ENCODE peak calls at places on chromosomes 1 and 21, in ten cellular contexts. One of them, this sample, is unnamed.
A peak's percentile ranks its signal among the peaks of the same experiment; 100 is the strongest.

GRCh38 chr21:44337941-44338895 is 972 bp downstream of the CFAP410 start:
- DNase-seq in Peyer's patch: peak; percentile 80
- DNase-seq in mesendoderm: peak; percentile 80
- DNase-seq in WERI-Rb-1: peak; percentile 82
- DNase-seq in SJSA1: no peak
- DNase-seq in fibroblast of lung: peak; percentile 64
- DNase-seq in AG04450: no peak
- DNase-seq in spleen: peak; percentile 93
- DNase-seq in stomach: peak; percentile 66
- DNase-seq in HFF-Myc: peak; percentile 19
- DNase-seq in this sample: peak; percentile 72

GRCh38 chr1:43853161-43853921 is 80.3 kb upstream of the ARTN start:
- DNase-seq in Peyer's patch: peak; percentile 82
- DNase-seq in mesendoderm: no peak
- DNase-seq in WERI-Rb-1: no peak
- DNase-seq in SJSA1: no peak
- DNase-seq in fibroblast of lung: peak; percentile 87
- DNase-seq in AG04450: no peak
- DNase-seq in spleen: peak; percentile 89
- DNase-seq in stomach: peak; percentile 67
- DNase-seq in HFF-Myc: peak; percentile 86
- DNase-seq in this sample: no peak

GRCh38 chr1:241998950-241999495 is at the start of gene MAP1LC3C:
- DNase-seq in Peyer's patch: no peak
- DNase-seq in mesendoderm: peak; percentile 47
- DNase-seq in WERI-Rb-1: no peak
- DNase-seq in SJSA1: no peak
- DNase-seq in fibroblast of lung: no peak
- DNase-seq in AG04450: no peak
- DNase-seq in spleen: no peak
- DNase-seq in stomach: no peak
- DNase-seq in HFF-Myc: no peak
- DNase-seq in this sample: no peak

GRCh38 chr1:113804421-113805255 is 7.6 kb downstream of the RSBN1 start:
- DNase-seq in Peyer's patch: no peak
- DNase-seq in mesendoderm: peak; percentile 51
- DNase-seq in WERI-Rb-1: no peak
- DNase-seq in SJSA1: no peak
- DNase-seq in fibroblast of lung: peak; percentile 85
- DNase-seq in AG04450: peak; percentile 52
- DNase-seq in spleen: no peak
- DNase-seq in stomach: no peak
- DNase-seq in HFF-Myc: no peak
- DNase-seq in this sample: no peak

GRCh38 chr1:180153032-180153431 is 1.6 kb upstream of the QSOX1 start:
- DNase-seq in Peyer's patch: no peak
- DNase-seq in mesendoderm: no peak
- DNase-seq in WERI-Rb-1: no peak
- DNase-seq in SJSA1: no peak
- DNase-seq in fibroblast of lung: no peak
- DNase-seq in AG04450: no peak
- DNase-seq in spleen: no peak
- DNase-seq in stomach: no peak
- DNase-seq in HFF-Myc: no peak
- DNase-seq in this sample: no peak

GRCh38 chr1:220487297-220487820 is 40.6 kb upstream of the MARK1 start:
- DNase-seq in Peyer's patch: peak; percentile 81
- DNase-seq in mesendoderm: peak; percentile 80
- DNase-seq in WERI-Rb-1: no peak
- DNase-seq in SJSA1: no peak
- DNase-seq in fibroblast of lung: peak; percentile 42
- DNase-seq in AG04450: no peak
- DNase-seq in spleen: no peak
- DNase-seq in stomach: no peak
- DNase-seq in HFF-Myc: peak; percentile 52
- DNase-seq in this sample: no peak

GRCh38 chr21:32477424-32477745 is 64.9 kb downstream of the EVA1C start:
- DNase-seq in Peyer's patch: no peak
- DNase-seq in mesendoderm: no peak
- DNase-seq in WERI-Rb-1: no peak
- DNase-seq in SJSA1: no peak
- DNase-seq in fibroblast of lung: no peak
- DNase-seq in AG04450: no peak
- DNase-seq in spleen: peak; percentile 35
- DNase-seq in stomach: no peak
- DNase-seq in HFF-Myc: no peak
- DNase-seq in this sample: no peak

GRCh38 chr1:230136453-230137327 is 69.7 kb downstream of the GALNT2 start:
- DNase-seq in Peyer's patch: no peak
- DNase-seq in mesendoderm: no peak
- DNase-seq in WERI-Rb-1: no peak
- DNase-seq in SJSA1: no peak
- DNase-seq in fibroblast of lung: no peak
- DNase-seq in AG04450: no peak
- DNase-seq in spleen: no peak
- DNase-seq in stomach: no peak
- DNase-seq in HFF-Myc: no peak
- DNase-seq in this sample: no peak

GRCh38 chr21:46035809-46036695 is 54.5 kb downstream of the COL6A1 start:
- DNase-seq in Peyer's patch: no peak
- DNase-seq in mesendoderm: no peak
- DNase-seq in WERI-Rb-1: no peak
- DNase-seq in SJSA1: no peak
- DNase-seq in fibroblast of lung: peak; percentile 92
- DNase-seq in AG04450: peak; percentile 86
- DNase-seq in spleen: no peak
- DNase-seq in stomach: no peak
- DNase-seq in HFF-Myc: peak; percentile 90
- DNase-seq in this sample: no peak

GRCh38 chr1:161115132-161115711 is 2.6 kb downstream of the PFDN2 start:
- DNase-seq in Peyer's patch: no peak
- DNase-seq in mesendoderm: peak; percentile 46
- DNase-seq in WERI-Rb-1: no peak
- DNase-seq in SJSA1: peak; percentile 58
- DNase-seq in fibroblast of lung: peak; percentile 90
- DNase-seq in AG04450: peak; percentile 67
- DNase-seq in spleen: no peak
- DNase-seq in stomach: no peak
- DNase-seq in HFF-Myc: no peak
- DNase-seq in this sample: no peak

GRCh38 chr1:33082575-33083112 is 1.7 kb downstream of the AZIN2 start:
- DNase-seq in Peyer's patch: no peak
- DNase-seq in mesendoderm: no peak
- DNase-seq in WERI-Rb-1: no peak
- DNase-seq in SJSA1: no peak
- DNase-seq in fibroblast of lung: peak; percentile 15
- DNase-seq in AG04450: no peak
- DNase-seq in spleen: no peak
- DNase-seq in stomach: no peak
- DNase-seq in HFF-Myc: no peak
- DNase-seq in this sample: no peak
- H3K4me3 ChIP-seq in Peyer's patch: no peak overlapping the region
- H3K4me3 ChIP-seq in mesendoderm: no peak overlapping the region
- H3K4me3 ChIP-seq in WERI-Rb-1: no peak overlapping the region
- H3K4me3 ChIP-seq in SJSA1: no peak overlapping the region
- H3K4me3 ChIP-seq in fibroblast of lung: no peak overlapping the region
- H3K4me3 ChIP-seq in AG04450: peak overlapping the region; percentile 95
- H3K4me3 ChIP-seq in spleen: no peak overlapping the region
- H3K4me3 ChIP-seq in stomach: no peak overlapping the region
- H3K4me3 ChIP-seq in HFF-Myc: peak overlapping the region; percentile 69
- H3K4me3 ChIP-seq in this sample: no peak overlapping the region

GRCh38 chr1:235331391-235331790 is 3.0 kb downstream of the GGPS1 start:
- DNase-seq in Peyer's patch: no peak
- DNase-seq in mesendoderm: no peak
- DNase-seq in WERI-Rb-1: no peak
- DNase-seq in SJSA1: no peak
- DNase-seq in fibroblast of lung: no peak
- DNase-seq in AG04450: no peak
- DNase-seq in spleen: no peak
- DNase-seq in stomach: no peak
- DNase-seq in HFF-Myc: no peak
- DNase-seq in this sample: no peak

GRCh38 chr1:235328271-235329138 is at the start of gene GGPS1:
- DNase-seq in Peyer's patch: peak; percentile 99
- DNase-seq in mesendoderm: peak; percentile 100
- DNase-seq in WERI-Rb-1: peak; percentile 100
- DNase-seq in SJSA1: peak; percentile 97
- DNase-seq in fibroblast of lung: peak; percentile 100
- DNase-seq in AG04450: peak; percentile 100
- DNase-seq in spleen: peak; percentile 98
- DNase-seq in stomach: peak; percentile 99
- DNase-seq in HFF-Myc: peak; percentile 100
- DNase-seq in this sample: peak; percentile 98

GRCh38 chr1:235329139-235329808 is 904 bp downstream of the GGPS1 start:
- DNase-seq in Peyer's patch: peak; percentile 74
- DNase-seq in mesendoderm: peak; percentile 50
- DNase-seq in WERI-Rb-1: peak; percentile 67
- DNase-seq in SJSA1: peak; percentile 48
- DNase-seq in fibroblast of lung: no peak
- DNase-seq in AG04450: no peak
- DNase-seq in spleen: peak; percentile 84
- DNase-seq in stomach: peak; percentile 48
- DNase-seq in HFF-Myc: no peak
- DNase-seq in this sample: peak; percentile 40

GRCh38 chr1:235327559-235328270 is at the start of gene ARID4B:
- DNase-seq in Peyer's patch: peak; percentile 91
- DNase-seq in mesendoderm: no peak
- DNase-seq in WERI-Rb-1: no peak
- DNase-seq in SJSA1: no peak
- DNase-seq in fibroblast of lung: no peak
- DNase-seq in AG04450: no peak
- DNase-seq in spleen: peak; percentile 95
- DNase-seq in stomach: peak; percentile 83
- DNase-seq in HFF-Myc: no peak
- DNase-seq in this sample: no peak

DNA sequence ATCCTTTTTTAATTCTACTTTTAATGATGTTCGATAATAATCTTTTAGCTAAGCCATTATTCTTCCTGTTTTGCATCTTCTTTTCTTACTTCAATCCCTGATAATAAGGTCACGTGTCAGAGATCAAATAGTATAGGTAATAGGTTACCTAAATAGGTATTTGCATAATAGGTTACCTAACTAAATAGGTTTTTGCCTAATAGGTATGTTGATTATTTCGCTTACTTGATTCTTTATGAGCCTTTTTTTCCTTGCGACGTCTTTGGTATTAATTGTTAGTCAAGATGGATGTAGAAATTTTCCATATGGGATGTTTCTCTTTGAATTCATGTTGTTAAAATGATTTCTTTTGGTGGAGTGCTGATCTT is 2.5 kb downstream of the GGPS1 start:
- DNase-seq in Peyer's patch: no peak
- DNase-seq in mesendoderm: no peak
- DNase-seq in WERI-Rb-1: no peak
- DNase-seq in SJSA1: no peak
- DNase-seq in fibroblast of lung: no peak
- DNase-seq in AG04450: no peak
- DNase-seq in spleen: no peak
- DNase-seq in stomach: no peak
- DNase-seq in HFF-Myc: no peak
- DNase-seq in this sample: no peak
- H3K4me3 ChIP-seq in Peyer's patch: peak overlapping the region; percentile 70
- H3K4me3 ChIP-seq in mesendoderm: no peak overlapping the region
- H3K4me3 ChIP-seq in WERI-Rb-1: no peak overlapping the region
- H3K4me3 ChIP-seq in SJSA1: no peak overlapping the region
- H3K4me3 ChIP-seq in fibroblast of lung: peak overlapping the region; percentile 90
- H3K4me3 ChIP-seq in AG04450: no peak overlapping the region
- H3K4me3 ChIP-seq in spleen: no peak overlapping the region
- H3K4me3 ChIP-seq in stomach: peak overlapping the region; percentile 95
- H3K4me3 ChIP-seq in HFF-Myc: peak overlapping the region; percentile 97
- H3K4me3 ChIP-seq in this sample: no peak overlapping the region

GRCh38 chr1:173423326-173423725 is 53.8 kb upstream of the PRDX6 start:
- DNase-seq in Peyer's patch: no peak
- DNase-seq in mesendoderm: no peak
- DNase-seq in WERI-Rb-1: no peak
- DNase-seq in SJSA1: no peak
- DNase-seq in fibroblast of lung: no peak
- DNase-seq in AG04450: no peak
- DNase-seq in spleen: no peak
- DNase-seq in stomach: no peak
- DNase-seq in HFF-Myc: no peak
- DNase-seq in this sample: no peak

GRCh38 chr1:173424137-173424536 is 53.0 kb upstream of the PRDX6 start:
- DNase-seq in Peyer's patch: no peak
- DNase-seq in mesendoderm: no peak
- DNase-seq in WERI-Rb-1: no peak
- DNase-seq in SJSA1: no peak
- DNase-seq in fibroblast of lung: no peak
- DNase-seq in AG04450: no peak
- DNase-seq in spleen: no peak
- DNase-seq in stomach: no peak
- DNase-seq in HFF-Myc: no peak
- DNase-seq in this sample: no peak

GRCh38 chr1:173427146-173428054 is 49.7 kb upstream of the PRDX6 start:
- DNase-seq in Peyer's patch: no peak
- DNase-seq in mesendoderm: no peak
- DNase-seq in WERI-Rb-1: no peak
- DNase-seq in SJSA1: no peak
- DNase-seq in fibroblast of lung: no peak
- DNase-seq in AG04450: no peak
- DNase-seq in spleen: no peak
- DNase-seq in stomach: no peak
- DNase-seq in HFF-Myc: no peak
- DNase-seq in this sample: no peak

GRCh38 chr1:173424786-173425407 is 52.2 kb upstream of the PRDX6 start:
- DNase-seq in Peyer's patch: no peak
- DNase-seq in mesendoderm: peak; percentile 22
- DNase-seq in WERI-Rb-1: no peak
- DNase-seq in SJSA1: no peak
- DNase-seq in fibroblast of lung: peak; percentile 37
- DNase-seq in AG04450: no peak
- DNase-seq in spleen: no peak
- DNase-seq in stomach: no peak
- DNase-seq in HFF-Myc: no peak
- DNase-seq in this sample: no peak

DNA sequence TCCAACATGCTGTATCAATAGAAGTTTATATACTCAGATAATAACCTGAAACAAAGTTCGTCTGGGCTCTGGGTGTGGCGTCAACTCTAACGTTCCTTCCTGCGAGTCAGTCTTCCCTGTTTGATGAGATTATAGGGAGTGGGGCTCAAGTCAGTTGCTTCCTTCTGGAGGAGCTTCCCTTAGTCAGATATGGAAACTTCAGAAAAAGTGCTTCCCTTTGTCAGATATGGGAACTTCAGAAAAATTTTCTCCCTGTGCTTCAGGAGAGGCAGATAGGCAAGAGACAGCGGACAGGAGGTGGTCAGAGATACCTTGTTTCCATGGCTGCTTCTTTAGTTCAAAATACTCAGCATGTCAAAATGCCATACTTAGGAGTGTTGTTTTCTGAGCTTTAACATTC is 51.1 kb upstream of the PRDX6 start:
- DNase-seq in Peyer's patch: no peak
- DNase-seq in mesendoderm: no peak
- DNase-seq in WERI-Rb-1: no peak
- DNase-seq in SJSA1: no peak
- DNase-seq in fibroblast of lung: no peak
- DNase-seq in AG04450: no peak
- DNase-seq in spleen: no peak
- DNase-seq in stomach: no peak
- DNase-seq in HFF-Myc: no peak
- DNase-seq in this sample: no peak
- H3K4me3 ChIP-seq in Peyer's patch: no peak overlapping the region
- H3K4me3 ChIP-seq in mesendoderm: no peak overlapping the region
- H3K4me3 ChIP-seq in WERI-Rb-1: no peak overlapping the region
- H3K4me3 ChIP-seq in SJSA1: no peak overlapping the region
- H3K4me3 ChIP-seq in fibroblast of lung: no peak overlapping the region
- H3K4me3 ChIP-seq in AG04450: no peak overlapping the region
- H3K4me3 ChIP-seq in spleen: no peak overlapping the region
- H3K4me3 ChIP-seq in stomach: no peak overlapping the region
- H3K4me3 ChIP-seq in HFF-Myc: no peak overlapping the region
- H3K4me3 ChIP-seq in this sample: no peak overlapping the region

GRCh38 chr1:211654838-211655787 is 20.3 kb downstream of the NEK2 start:
- DNase-seq in Peyer's patch: peak; percentile 95
- DNase-seq in mesendoderm: peak; percentile 86
- DNase-seq in WERI-Rb-1: peak; percentile 94
- DNase-seq in SJSA1: peak; percentile 87
- DNase-seq in fibroblast of lung: peak; percentile 88
- DNase-seq in AG04450: peak; percentile 74
- DNase-seq in spleen: peak; percentile 95
- DNase-seq in stomach: peak; percentile 92
- DNase-seq in HFF-Myc: peak; percentile 64
- DNase-seq in this sample: peak; percentile 96
- H3K4me3 ChIP-seq in Peyer's patch: no peak overlapping the region
- H3K4me3 ChIP-seq in mesendoderm: no peak overlapping the region
- H3K4me3 ChIP-seq in WERI-Rb-1: no peak overlapping the region
- H3K4me3 ChIP-seq in SJSA1: no peak overlapping the region
- H3K4me3 ChIP-seq in fibroblast of lung: no peak overlapping the region
- H3K4me3 ChIP-seq in AG04450: no peak overlapping the region
- H3K4me3 ChIP-seq in spleen: no peak overlapping the region
- H3K4me3 ChIP-seq in stomach: no peak overlapping the region
- H3K4me3 ChIP-seq in HFF-Myc: no peak overlapping the region
- H3K4me3 ChIP-seq in this sample: no peak overlapping the region